ENCODE peak calls at places on chromosomes 16 and 17, in seven cellular contexts. K, D, L, U, V, F and Y are unnamed samples.

GRCh38 chr17:17119533-17119932 is 77.3 kb downstream of the MPRIP start:
- DNase-seq in K (peak), D (no peak), L (peak), U (peak), V (no peak), F (peak), Y (peak)

GRCh38 chr17:37693328-37693727 is 50.1 kb upstream of the DDX52 start:
- DNase-seq in K (no peak), D (no peak), L (no peak), U (no peak), V (no peak), F (no peak), Y (peak)

GRCh38 chr17:81301195-81302144 is 6.4 kb upstream of the SLC38A10 start:
- DNase-seq in K (no peak), D (no peak), L (no peak), U (no peak), V (no peak), F (no peak), Y (no peak)

GRCh38 chr16:84928679-84929420 is 82.5 kb downstream of the ZDHHC7 start:
- DNase-seq in K (no peak), D (no peak), L (peak), U (no peak), V (peak), F (peak), Y (no peak)

GRCh38 chr16:16107839-16108238 is 115.5 kb downstream of the ABCC6 start:
- DNase-seq in K (no peak), D (no peak), L (no peak), U (no peak), V (peak), F (no peak), Y (no peak)

GRCh38 chr17:40110026-40110425 is 9.6 kb upstream of the NR1D1 start:
- DNase-seq in K (no peak), D (no peak), L (no peak), U (no peak), V (no peak), F (no peak), Y (no peak)

GRCh38 chr16:86570542-86571196 is 4.0 kb downstream of the FOXC2 start:
- DNase-seq in K (no peak), D (no peak), L (no peak), U (no peak), V (no peak), F (no peak), Y (no peak)

GRCh38 chr17:40516581-40517285 is 15.3 kb upstream of the TNS4 start:
- DNase-seq in K (peak), D (no peak), L (peak), U (peak), V (no peak), F (peak), Y (peak)

GRCh38 chr17:37643829-37644228 is 583 bp upstream of the DDX52 start:
- DNase-seq in K (no peak), D (no peak), L (peak), U (no peak), V (no peak), F (no peak), Y (no peak)

GRCh38 chr16:72858611-72859493 is 189.1 kb downstream of the ZFHX3 start:
- DNase-seq in K (no peak), D (no peak), L (no peak), U (no peak), V (peak), F (no peak), Y (no peak)

GRCh38 chr17:45578516-45579455 is 88.3 kb upstream of the PLEKHM1 start:
- DNase-seq in K (no peak), D (no peak), L (no peak), U (no peak), V (no peak), F (no peak), Y (peak)

GRCh38 chr17:21245703-21246102 is 7.5 kb downstream of the NATD1 start:
- DNase-seq in K (no peak), D (no peak), L (no peak), U (no peak), V (no peak), F (no peak), Y (no peak)

GRCh38 chr16:86062271-86062965 is 163.5 kb downstream of the IRF8 start:
- DNase-seq in K (no peak), D (no peak), L (no peak), U (no peak), V (no peak), F (no peak), Y (no peak)

GRCh38 chr17:78226055-78226751 is 5.2 kb upstream of the TMEM235 start:
- DNase-seq in K (no peak), D (no peak), L (peak), U (no peak), V (no peak), F (no peak), Y (no peak)

GRCh38 chr17:27980035-27980434 is 62.4 kb upstream of the NLK start:
- DNase-seq in K (no peak), D (no peak), L (peak), U (no peak), V (peak), F (peak), Y (no peak)

GRCh38 chr17:75816693-75817092 is 27.5 kb downstream of the UNC13D start:
- DNase-seq in K (no peak), D (no peak), L (no peak), U (no peak), V (no peak), F (no peak), Y (no peak)

GRCh38 chr17:74451557-74451956 is 14.9 kb upstream of the CD300A start:
- DNase-seq in K (no peak), D (no peak), L (no peak), U (no peak), V (no peak), F (no peak), Y (no peak)

GRCh38 chr17:66644311-66644710 is 190.6 kb upstream of the CACNG5 start:
- DNase-seq in K (no peak), D (no peak), L (no peak), U (no peak), V (no peak), F (no peak), Y (no peak)

GRCh38 chr16:50301626-50302471 is 35.5 kb downstream of the ADCY7 start:
- DNase-seq in K (no peak), D (no peak), L (peak), U (no peak), V (no peak), F (peak), Y (no peak)

GRCh38 chr16:88850531-88851199 is 6.1 kb downstream of the GALNS start:
- DNase-seq in K (no peak), D (no peak), L (no peak), U (no peak), V (no peak), F (no peak), Y (no peak)

GRCh38 chr16:80993293-80993691 is 13.4 kb downstream of the CMC2 start:
- DNase-seq in K (no peak), D (no peak), L (peak), U (no peak), V (peak), F (no peak), Y (no peak)

GRCh38 chr16:3774156-3774767 is 56.9 kb upstream of the TRAP1 start:
- DNase-seq in K (no peak), D (peak), L (no peak), U (no peak), V (peak), F (no peak), Y (no peak)

GRCh38 chr16:85858984-85859817 is 39.8 kb upstream of the IRF8 start:
- DNase-seq in K (no peak), D (no peak), L (no peak), U (no peak), V (no peak), F (no peak), Y (peak)

GRCh38 chr17:77478281-77478680 is 337.5 kb downstream of the SEC14L1 start:
- DNase-seq in K (no peak), D (no peak), L (no peak), U (no peak), V (no peak), F (no peak), Y (no peak)

GRCh38 chr17:3748576-3748975 is 24.9 kb downstream of the HASPIN start:
- DNase-seq in K (no peak), D (no peak), L (no peak), U (no peak), V (no peak), F (no peak), Y (no peak)

GRCh38 chr16:1990336-1991134 is 765 bp downstream of the SYNGR3 start:
- DNase-seq in K (no peak), D (no peak), L (no peak), U (peak), V (no peak), F (no peak), Y (peak)

GRCh38 chr16:51393381-51394005 is 242.4 kb upstream of the SALL1 start:
- DNase-seq in K (no peak), D (no peak), L (peak), U (no peak), V (no peak), F (no peak), Y (no peak)

GRCh38 chr17:71035226-71035625 is 865.9 kb downstream of the KCNJ2 start:
- DNase-seq in K (no peak), D (no peak), L (no peak), U (no peak), V (no peak), F (no peak), Y (no peak)

GRCh38 chr17:21388066-21388465 is 11.9 kb downstream of the KCNJ12 start:
- DNase-seq in K (no peak), D (no peak), L (no peak), U (no peak), V (no peak), F (no peak), Y (no peak)

GRCh38 chr17:80774643-80775281 is 216.9 kb upstream of the CHMP6 start:
- DNase-seq in K (no peak), D (no peak), L (no peak), U (no peak), V (peak), F (no peak), Y (peak)

GRCh38 chr17:41638194-41638593 is 13.8 kb upstream of the KRT17 start:
- DNase-seq in K (no peak), D (no peak), L (no peak), U (no peak), V (no peak), F (no peak), Y (no peak)

GRCh38 chr17:7004398-7005253 is 7.8 kb upstream of the RNASEK start:
- DNase-seq in K (no peak), D (no peak), L (peak), U (no peak), V (no peak), F (peak), Y (peak)

GRCh38 chr17:32558997-32559650 is 72.3 kb downstream of the CDK5R1 start:
- DNase-seq in K (no peak), D (no peak), L (no peak), U (no peak), V (no peak), F (no peak), Y (peak)